ENCODE peak calls at places on chromosome 19, in six cellular contexts. E is endothelial cell of umbilical vein, F is ovary, H is transverse colon, V is heart left ventricle, W is breast epithelium. C is an unnamed sample.

GRCh38 chr19:31334849-31335624 is 14.2 kb downstream of the TSHZ3 start:
- DNase-seq in H (no peak), E (no peak), F (no peak), W (no peak), V (no peak), C (peak)

GRCh38 chr19:34135401-34135800 is 36.9 kb upstream of the LSM14A start:
- DNase-seq in W (no peak), H (no peak), F (no peak), V (no peak), E (no peak), C (no peak)

GRCh38 chr19:13841339-13842293 is 35.3 kb upstream of the NANOS3 start:
- DNase-seq in E (no peak), H (peak), W (peak), F (peak), V (peak), C (peak)

GRCh38 chr19:48442116-48443035 is 3.4 kb upstream of the GRWD1 start:
- DNase-seq in W (no peak), H (no peak), E (no peak), V (no peak), F (no peak), C (no peak)

GRCh38 chr19:49340069-49340864 is 5.1 kb downstream of the CD37 start:
- DNase-seq in E (peak), H (peak), W (peak), F (peak), V (peak), C (peak)

GRCh38 chr19:51740356-51740755 is 11.3 kb downstream of the FPR1 start:
- DNase-seq in E (no peak), V (no peak), F (no peak), H (no peak), W (no peak), C (no peak)

GRCh38 chr19:49432141-49433073 is 7.2 kb downstream of the GFY start:
- DNase-seq in W (no peak), H (peak), E (no peak), V (no peak), F (no peak), C (no peak)

GRCh38 chr19:21147540-21147939 is 5.7 kb downstream of the ZNF431 start:
- DNase-seq in V (no peak), F (no peak), W (no peak), E (no peak), H (no peak), C (no peak)

GRCh38 chr19:10544242-10544752 is 593 bp downstream of the ATG4D start:
- DNase-seq in E (no peak), F (peak), V (no peak), H (peak), W (no peak), C (no peak)

DNA sequence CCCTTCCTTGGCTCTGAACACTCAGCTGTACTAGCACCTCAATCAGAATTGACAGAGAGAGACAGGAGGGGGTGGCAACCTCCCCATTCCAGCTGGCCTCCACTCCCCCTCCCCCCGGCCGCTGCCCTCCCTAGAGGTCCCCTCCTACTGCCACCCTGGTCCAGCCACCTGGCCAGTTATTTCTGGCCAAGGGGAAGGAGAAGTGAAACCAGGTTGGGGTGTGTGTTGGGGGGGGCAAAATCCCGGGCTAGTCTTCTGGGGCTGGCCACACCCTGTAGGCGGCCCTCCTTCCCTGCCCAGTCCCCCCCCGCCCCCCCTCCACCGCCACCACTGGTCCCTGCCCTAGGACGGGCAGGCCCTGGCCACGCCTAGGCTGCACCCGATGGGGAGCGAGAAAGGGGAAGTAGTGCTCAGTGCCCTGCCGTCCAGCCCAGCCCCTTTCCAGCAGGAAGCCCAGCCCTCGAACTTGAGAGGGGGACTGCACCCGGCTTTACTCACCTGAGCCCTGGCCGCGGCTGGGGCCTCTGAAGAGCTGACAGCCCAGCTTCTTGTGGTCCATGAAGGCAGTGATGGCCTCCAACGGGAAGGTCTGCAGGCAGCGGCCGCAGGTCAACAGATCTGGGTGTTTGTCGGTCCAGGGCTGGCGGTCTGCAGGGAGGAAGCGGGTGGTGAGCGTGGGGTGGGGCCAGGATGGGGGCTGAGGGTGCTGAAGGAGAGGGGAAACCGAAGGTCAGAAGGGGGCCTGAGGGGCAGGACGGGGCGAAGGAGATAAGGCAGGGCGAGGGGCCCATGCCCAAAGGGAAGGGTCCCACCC is 856 bp downstream of the ZNF296 start:
- DNase-seq in F (no peak), E (peak), W (peak), H (peak), V (peak), C (peak)
- TF ChIP-seq POLR2A in F (no peak), E (no peak), W (no peak), H (peak), V (no peak), C (no peak)

DNA sequence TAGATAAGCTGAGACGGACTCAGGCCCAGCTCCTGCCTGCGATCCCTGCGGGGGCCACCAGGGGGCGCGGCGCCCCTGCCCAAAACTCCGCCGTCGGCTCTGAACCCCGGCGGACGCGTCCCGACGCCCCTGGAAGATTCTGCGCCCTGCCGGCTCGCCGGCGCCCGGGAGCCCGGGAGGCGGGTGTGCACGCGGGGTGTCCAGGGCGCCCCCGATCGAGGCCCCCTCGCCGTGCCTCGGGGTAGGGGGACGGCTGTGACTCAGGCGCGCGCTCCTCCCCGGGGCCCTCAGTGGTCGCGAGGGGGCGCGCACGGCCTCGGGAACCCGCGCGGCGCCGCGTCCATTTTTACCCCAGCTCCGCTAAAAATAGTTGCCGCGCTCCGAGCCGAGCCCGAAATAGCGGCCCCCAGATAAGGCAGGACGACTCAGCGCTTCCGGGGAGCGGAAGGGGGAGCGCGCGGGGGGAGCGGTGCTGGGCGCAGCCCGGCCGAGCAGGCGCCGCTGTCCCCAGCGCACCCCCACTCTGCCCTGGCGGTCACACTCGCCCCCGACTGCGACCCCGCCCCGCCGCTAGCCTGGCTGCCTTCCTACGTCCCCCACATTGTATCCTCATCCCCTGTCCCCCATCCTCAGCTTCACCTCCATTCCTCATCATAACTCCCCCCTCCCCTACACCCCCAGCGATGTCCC is 16.0 kb upstream of the ERCC1 start:
- DNase-seq in W (peak), E (peak), F (peak), V (peak), H (peak), C (peak)
- TF ChIP-seq POLR2A in W (no peak), E (no peak), F (peak), V (no peak), H (no peak), C (no peak)

DNA sequence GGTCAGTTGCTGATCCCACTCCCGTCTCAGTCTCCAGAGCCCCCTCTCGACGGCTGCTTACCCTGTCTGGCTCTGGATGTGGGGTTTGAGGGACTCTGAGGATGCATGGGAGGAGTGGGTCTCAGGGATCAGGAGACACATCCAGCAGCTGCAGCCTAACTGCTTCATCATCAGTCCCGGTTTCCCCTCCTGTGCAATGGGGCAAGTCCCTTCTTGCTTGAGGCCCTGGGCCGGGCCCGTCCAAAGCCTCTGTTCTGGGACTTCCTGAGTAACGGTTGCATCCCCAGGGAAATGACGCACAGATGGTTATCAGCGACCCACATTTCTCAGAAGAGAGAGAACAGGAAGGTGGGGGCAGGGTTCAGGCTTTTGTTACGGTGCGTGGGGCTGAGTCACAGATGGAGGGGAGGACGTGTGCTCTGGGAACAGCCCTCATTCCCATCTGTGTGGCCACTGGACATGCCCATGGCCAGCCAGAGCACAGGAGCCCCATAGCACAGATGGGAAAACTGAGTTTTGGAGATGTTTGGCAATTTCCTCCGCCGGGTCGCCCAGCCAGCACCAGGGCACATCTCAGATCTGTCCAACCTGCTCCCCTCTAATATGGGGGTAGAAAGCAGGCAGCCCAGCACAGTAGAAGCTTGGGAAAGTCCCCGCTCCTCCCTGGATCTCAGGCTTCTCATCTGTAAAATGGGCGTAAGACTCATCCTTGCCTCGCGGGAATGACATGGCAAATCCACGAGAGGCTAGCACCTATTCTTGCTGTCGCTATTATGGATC is 19.3 kb downstream of the GNA15 start:
- DNase-seq in F (peak), V (peak), W (no peak), E (peak), H (peak), C (peak)
- TF ChIP-seq POLR2A in F (no peak), V (no peak), W (no peak), E (peak), H (peak), C (no peak)

DNA sequence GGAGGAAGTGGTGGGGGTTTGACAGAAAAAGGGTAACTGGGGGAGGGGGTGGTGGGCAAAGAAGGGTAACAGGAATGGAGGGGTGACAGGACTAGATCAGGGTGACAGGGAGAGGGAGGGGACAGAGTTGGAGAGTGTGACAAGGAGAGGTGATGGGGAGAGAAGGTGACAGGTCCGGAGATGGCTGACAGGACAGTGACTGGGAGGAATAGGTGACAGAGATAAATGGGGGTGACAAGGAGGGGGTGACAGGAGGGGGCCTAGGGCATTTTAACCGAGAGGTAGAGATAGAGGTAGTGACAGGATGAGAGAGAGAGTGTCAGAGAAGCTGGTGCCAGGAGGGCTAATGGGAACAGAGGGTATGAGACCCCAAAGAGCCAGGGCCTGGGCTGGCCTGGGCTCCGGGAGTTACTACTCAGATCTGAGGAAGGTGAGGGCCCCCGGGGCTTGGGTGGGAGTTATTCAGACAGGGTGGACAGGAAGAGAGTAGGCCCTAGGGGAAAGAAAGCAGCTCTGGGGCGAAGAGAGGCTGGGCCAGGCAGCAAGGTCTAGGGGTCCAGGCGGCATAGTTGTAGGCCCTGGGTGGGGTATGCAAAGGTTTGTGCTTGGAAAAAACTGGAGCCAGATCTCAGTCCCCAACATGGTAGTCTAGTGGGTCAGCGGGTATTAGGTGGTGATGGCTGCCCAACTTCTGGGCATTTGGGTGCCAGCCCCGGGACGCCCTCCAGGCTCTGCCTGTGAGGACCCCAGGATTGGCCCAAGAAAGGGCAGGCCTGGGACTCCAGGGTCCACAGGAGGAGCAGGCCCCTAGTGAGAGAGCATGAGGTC is 680 bp downstream of the CIC start:
- DNase-seq in F (peak), W (no peak), H (no peak), E (no peak), V (peak), C (peak)
- TF ChIP-seq POLR2A in F (no peak), W (no peak), H (no peak), E (peak), V (no peak), C (no peak)

GRCh38 chr19:8512115-8512967 is 1.6 kb downstream of the ZNF414 start:
- DNase-seq in E (no peak), V (no peak), H (peak), W (no peak), F (no peak), C (no peak)
- TF ChIP-seq POLR2A in E (no peak), V (no peak), H (no peak), W (no peak), F (no peak), C (no peak)

GRCh38 chr19:5365905-5366304 is 25.3 kb upstream of the PTPRS start:
- DNase-seq in V (no peak), W (no peak), F (no peak), H (no peak), E (no peak), C (no peak)
- TF ChIP-seq POLR2A in V (no peak), W (no peak), F (no peak), H (no peak), E (no peak), C (no peak)